ENCODE peak calls at places on chromosome 17, in five cellular contexts. One of them, this sample, is unnamed.

GRCh38 chr17:2253768-2254406 is 49.7 kb downstream of the SMG6 start:
- DNase-seq in Kasumi-1: no peak
- DNase-seq in activated CD4-positive, alpha-beta T cell treated with anti-CD3 and anti-CD28 coated beads, Interleukin-2, amount 10 ng/mL, durations not matched to agents 7 days and 5 days: peak
- DNase-seq in activated T-cell treated with anti-CD3 and anti-CD28 coated beads, Interleukin-2, amount 50 U/mL, for 1 hour: no peak
- DNase-seq in stimulated activated CD4-positive, alpha-beta T cell treated with anti-CD3 and anti-CD28 coated beads, Interleukin-4, amount 100 ng/mL, for 1 hour: no peak
- DNase-seq in this sample: no peak

GRCh38 chr17:47388825-47389224 is 65.1 kb downstream of the EFCAB13 start:
- DNase-seq in Kasumi-1: no peak
- DNase-seq in activated CD4-positive, alpha-beta T cell treated with anti-CD3 and anti-CD28 coated beads, Interleukin-2, amount 10 ng/mL, durations not matched to agents 7 days and 5 days: no peak
- DNase-seq in activated T-cell treated with anti-CD3 and anti-CD28 coated beads, Interleukin-2, amount 50 U/mL, for 1 hour: no peak
- DNase-seq in stimulated activated CD4-positive, alpha-beta T cell treated with anti-CD3 and anti-CD28 coated beads, Interleukin-4, amount 100 ng/mL, for 1 hour: no peak
- DNase-seq in this sample: no peak

GRCh38 chr17:61809816-61810392 is 53.4 kb downstream of the BRIP1 start:
- DNase-seq in Kasumi-1: peak
- DNase-seq in activated CD4-positive, alpha-beta T cell treated with anti-CD3 and anti-CD28 coated beads, Interleukin-2, amount 10 ng/mL, durations not matched to agents 7 days and 5 days: no peak
- DNase-seq in activated T-cell treated with anti-CD3 and anti-CD28 coated beads, Interleukin-2, amount 50 U/mL, for 1 hour: no peak
- DNase-seq in stimulated activated CD4-positive, alpha-beta T cell treated with anti-CD3 and anti-CD28 coated beads, Interleukin-4, amount 100 ng/mL, for 1 hour: no peak
- DNase-seq in this sample: no peak

GRCh38 chr17:2173005-2173404 is 118.1 kb downstream of the HIC1 start:
- DNase-seq in Kasumi-1: no peak
- DNase-seq in activated CD4-positive, alpha-beta T cell treated with anti-CD3 and anti-CD28 coated beads, Interleukin-2, amount 10 ng/mL, durations not matched to agents 7 days and 5 days: no peak
- DNase-seq in activated T-cell treated with anti-CD3 and anti-CD28 coated beads, Interleukin-2, amount 50 U/mL, for 1 hour: no peak
- DNase-seq in stimulated activated CD4-positive, alpha-beta T cell treated with anti-CD3 and anti-CD28 coated beads, Interleukin-4, amount 100 ng/mL, for 1 hour: no peak
- DNase-seq in this sample: no peak

GRCh38 chr17:60311936-60312335 is 80.0 kb downstream of the USP32 start:
- DNase-seq in Kasumi-1: no peak
- DNase-seq in activated CD4-positive, alpha-beta T cell treated with anti-CD3 and anti-CD28 coated beads, Interleukin-2, amount 10 ng/mL, durations not matched to agents 7 days and 5 days: no peak
- DNase-seq in activated T-cell treated with anti-CD3 and anti-CD28 coated beads, Interleukin-2, amount 50 U/mL, for 1 hour: no peak
- DNase-seq in stimulated activated CD4-positive, alpha-beta T cell treated with anti-CD3 and anti-CD28 coated beads, Interleukin-4, amount 100 ng/mL, for 1 hour: no peak
- DNase-seq in this sample: no peak

GRCh38 chr17:71460943-71461342 is 659.9 kb upstream of the SOX9 start:
- DNase-seq in Kasumi-1: peak
- DNase-seq in activated CD4-positive, alpha-beta T cell treated with anti-CD3 and anti-CD28 coated beads, Interleukin-2, amount 10 ng/mL, durations not matched to agents 7 days and 5 days: no peak
- DNase-seq in activated T-cell treated with anti-CD3 and anti-CD28 coated beads, Interleukin-2, amount 50 U/mL, for 1 hour: no peak
- DNase-seq in stimulated activated CD4-positive, alpha-beta T cell treated with anti-CD3 and anti-CD28 coated beads, Interleukin-4, amount 100 ng/mL, for 1 hour: no peak
- DNase-seq in this sample: no peak

GRCh38 chr17:75087558-75088453 is at the start of gene SLC16A5:
- DNase-seq in Kasumi-1: peak
- DNase-seq in activated CD4-positive, alpha-beta T cell treated with anti-CD3 and anti-CD28 coated beads, Interleukin-2, amount 10 ng/mL, durations not matched to agents 7 days and 5 days: peak
- DNase-seq in activated T-cell treated with anti-CD3 and anti-CD28 coated beads, Interleukin-2, amount 50 U/mL, for 1 hour: peak
- DNase-seq in stimulated activated CD4-positive, alpha-beta T cell treated with anti-CD3 and anti-CD28 coated beads, Interleukin-4, amount 100 ng/mL, for 1 hour: peak
- DNase-seq in this sample: peak

GRCh38 chr17:75557852-75558665 is 29.5 kb upstream of the MYO15B start:
- DNase-seq in Kasumi-1: no peak
- DNase-seq in activated CD4-positive, alpha-beta T cell treated with anti-CD3 and anti-CD28 coated beads, Interleukin-2, amount 10 ng/mL, durations not matched to agents 7 days and 5 days: no peak
- DNase-seq in activated T-cell treated with anti-CD3 and anti-CD28 coated beads, Interleukin-2, amount 50 U/mL, for 1 hour: no peak
- DNase-seq in stimulated activated CD4-positive, alpha-beta T cell treated with anti-CD3 and anti-CD28 coated beads, Interleukin-4, amount 100 ng/mL, for 1 hour: no peak
- DNase-seq in this sample: no peak

GRCh38 chr17:63714550-63715277 is 14.8 kb upstream of the LIMD2 start:
- DNase-seq in Kasumi-1: no peak
- DNase-seq in activated CD4-positive, alpha-beta T cell treated with anti-CD3 and anti-CD28 coated beads, Interleukin-2, amount 10 ng/mL, durations not matched to agents 7 days and 5 days: no peak
- DNase-seq in activated T-cell treated with anti-CD3 and anti-CD28 coated beads, Interleukin-2, amount 50 U/mL, for 1 hour: no peak
- DNase-seq in stimulated activated CD4-positive, alpha-beta T cell treated with anti-CD3 and anti-CD28 coated beads, Interleukin-4, amount 100 ng/mL, for 1 hour: no peak
- DNase-seq in this sample: no peak

GRCh38 chr17:528253-528652 is 175.6 kb upstream of the RPH3AL start:
- DNase-seq in Kasumi-1: no peak
- DNase-seq in activated CD4-positive, alpha-beta T cell treated with anti-CD3 and anti-CD28 coated beads, Interleukin-2, amount 10 ng/mL, durations not matched to agents 7 days and 5 days: no peak
- DNase-seq in activated T-cell treated with anti-CD3 and anti-CD28 coated beads, Interleukin-2, amount 50 U/mL, for 1 hour: no peak
- DNase-seq in stimulated activated CD4-positive, alpha-beta T cell treated with anti-CD3 and anti-CD28 coated beads, Interleukin-4, amount 100 ng/mL, for 1 hour: no peak
- DNase-seq in this sample: no peak

GRCh38 chr17:34371405-34371804 is 8.4 kb upstream of the CCL1 start:
- DNase-seq in Kasumi-1: no peak
- DNase-seq in activated CD4-positive, alpha-beta T cell treated with anti-CD3 and anti-CD28 coated beads, Interleukin-2, amount 10 ng/mL, durations not matched to agents 7 days and 5 days: no peak
- DNase-seq in activated T-cell treated with anti-CD3 and anti-CD28 coated beads, Interleukin-2, amount 50 U/mL, for 1 hour: no peak
- DNase-seq in stimulated activated CD4-positive, alpha-beta T cell treated with anti-CD3 and anti-CD28 coated beads, Interleukin-4, amount 100 ng/mL, for 1 hour: no peak
- DNase-seq in this sample: no peak

GRCh38 chr17:43665038-43665386 is 3.3 kb upstream of the MEOX1 start:
- DNase-seq in Kasumi-1: no peak
- DNase-seq in activated CD4-positive, alpha-beta T cell treated with anti-CD3 and anti-CD28 coated beads, Interleukin-2, amount 10 ng/mL, durations not matched to agents 7 days and 5 days: no peak
- DNase-seq in activated T-cell treated with anti-CD3 and anti-CD28 coated beads, Interleukin-2, amount 50 U/mL, for 1 hour: no peak
- DNase-seq in stimulated activated CD4-positive, alpha-beta T cell treated with anti-CD3 and anti-CD28 coated beads, Interleukin-4, amount 100 ng/mL, for 1 hour: no peak
- DNase-seq in this sample: no peak

GRCh38 chr17:29112780-29113295 is 67.4 kb downstream of the MYO18A start:
- DNase-seq in Kasumi-1: no peak
- DNase-seq in activated CD4-positive, alpha-beta T cell treated with anti-CD3 and anti-CD28 coated beads, Interleukin-2, amount 10 ng/mL, durations not matched to agents 7 days and 5 days: no peak
- DNase-seq in activated T-cell treated with anti-CD3 and anti-CD28 coated beads, Interleukin-2, amount 50 U/mL, for 1 hour: no peak
- DNase-seq in stimulated activated CD4-positive, alpha-beta T cell treated with anti-CD3 and anti-CD28 coated beads, Interleukin-4, amount 100 ng/mL, for 1 hour: no peak
- DNase-seq in this sample: no peak

GRCh38 chr17:67156269-67157199 is 88.5 kb downstream of the HELZ start:
- DNase-seq in Kasumi-1: peak
- DNase-seq in activated CD4-positive, alpha-beta T cell treated with anti-CD3 and anti-CD28 coated beads, Interleukin-2, amount 10 ng/mL, durations not matched to agents 7 days and 5 days: no peak
- DNase-seq in activated T-cell treated with anti-CD3 and anti-CD28 coated beads, Interleukin-2, amount 50 U/mL, for 1 hour: no peak
- DNase-seq in stimulated activated CD4-positive, alpha-beta T cell treated with anti-CD3 and anti-CD28 coated beads, Interleukin-4, amount 100 ng/mL, for 1 hour: no peak
- DNase-seq in this sample: no peak

GRCh38 chr17:77596491-77597420 is 361.7 kb upstream of the TNRC6C start:
- DNase-seq in Kasumi-1: no peak
- DNase-seq in activated CD4-positive, alpha-beta T cell treated with anti-CD3 and anti-CD28 coated beads, Interleukin-2, amount 10 ng/mL, durations not matched to agents 7 days and 5 days: no peak
- DNase-seq in activated T-cell treated with anti-CD3 and anti-CD28 coated beads, Interleukin-2, amount 50 U/mL, for 1 hour: no peak
- DNase-seq in stimulated activated CD4-positive, alpha-beta T cell treated with anti-CD3 and anti-CD28 coated beads, Interleukin-4, amount 100 ng/mL, for 1 hour: no peak
- DNase-seq in this sample: no peak

GRCh38 chr17:41518789-41519449 is at the start of gene KRT15:
- DNase-seq in Kasumi-1: no peak
- DNase-seq in activated CD4-positive, alpha-beta T cell treated with anti-CD3 and anti-CD28 coated beads, Interleukin-2, amount 10 ng/mL, durations not matched to agents 7 days and 5 days: no peak
- DNase-seq in activated T-cell treated with anti-CD3 and anti-CD28 coated beads, Interleukin-2, amount 50 U/mL, for 1 hour: no peak
- DNase-seq in stimulated activated CD4-positive, alpha-beta T cell treated with anti-CD3 and anti-CD28 coated beads, Interleukin-4, amount 100 ng/mL, for 1 hour: no peak
- DNase-seq in this sample: no peak

GRCh38 chr17:54967621-54968258 is 714 bp downstream of the COX11 start:
- DNase-seq in Kasumi-1: peak
- DNase-seq in activated CD4-positive, alpha-beta T cell treated with anti-CD3 and anti-CD28 coated beads, Interleukin-2, amount 10 ng/mL, durations not matched to agents 7 days and 5 days: no peak
- DNase-seq in activated T-cell treated with anti-CD3 and anti-CD28 coated beads, Interleukin-2, amount 50 U/mL, for 1 hour: peak
- DNase-seq in stimulated activated CD4-positive, alpha-beta T cell treated with anti-CD3 and anti-CD28 coated beads, Interleukin-4, amount 100 ng/mL, for 1 hour: no peak
- DNase-seq in this sample: no peak

GRCh38 chr17:37056622-37057021 is 107.9 kb downstream of the AATF start:
- DNase-seq in Kasumi-1: no peak
- DNase-seq in activated CD4-positive, alpha-beta T cell treated with anti-CD3 and anti-CD28 coated beads, Interleukin-2, amount 10 ng/mL, durations not matched to agents 7 days and 5 days: no peak
- DNase-seq in activated T-cell treated with anti-CD3 and anti-CD28 coated beads, Interleukin-2, amount 50 U/mL, for 1 hour: no peak
- DNase-seq in stimulated activated CD4-positive, alpha-beta T cell treated with anti-CD3 and anti-CD28 coated beads, Interleukin-4, amount 100 ng/mL, for 1 hour: no peak
- DNase-seq in this sample: no peak

GRCh38 chr17:55731586-55732250 is 9.1 kb upstream of the TMEM100 start:
- DNase-seq in Kasumi-1: no peak
- DNase-seq in activated CD4-positive, alpha-beta T cell treated with anti-CD3 and anti-CD28 coated beads, Interleukin-2, amount 10 ng/mL, durations not matched to agents 7 days and 5 days: no peak
- DNase-seq in activated T-cell treated with anti-CD3 and anti-CD28 coated beads, Interleukin-2, amount 50 U/mL, for 1 hour: no peak
- DNase-seq in stimulated activated CD4-positive, alpha-beta T cell treated with anti-CD3 and anti-CD28 coated beads, Interleukin-4, amount 100 ng/mL, for 1 hour: no peak
- DNase-seq in this sample: no peak

GRCh38 chr17:79547586-79547985 is 63.3 kb downstream of the RBFOX3 start:
- DNase-seq in Kasumi-1: no peak
- DNase-seq in activated CD4-positive, alpha-beta T cell treated with anti-CD3 and anti-CD28 coated beads, Interleukin-2, amount 10 ng/mL, durations not matched to agents 7 days and 5 days: no peak
- DNase-seq in activated T-cell treated with anti-CD3 and anti-CD28 coated beads, Interleukin-2, amount 50 U/mL, for 1 hour: no peak
- DNase-seq in stimulated activated CD4-positive, alpha-beta T cell treated with anti-CD3 and anti-CD28 coated beads, Interleukin-4, amount 100 ng/mL, for 1 hour: no peak
- DNase-seq in this sample: no peak

GRCh38 chr17:74877592-74878543 is 5.1 kb upstream of the FDXR start:
- DNase-seq in Kasumi-1: no peak
- DNase-seq in activated CD4-positive, alpha-beta T cell treated with anti-CD3 and anti-CD28 coated beads, Interleukin-2, amount 10 ng/mL, durations not matched to agents 7 days and 5 days: no peak
- DNase-seq in activated T-cell treated with anti-CD3 and anti-CD28 coated beads, Interleukin-2, amount 50 U/mL, for 1 hour: no peak
- DNase-seq in stimulated activated CD4-positive, alpha-beta T cell treated with anti-CD3 and anti-CD28 coated beads, Interleukin-4, amount 100 ng/mL, for 1 hour: no peak
- DNase-seq in this sample: no peak

GRCh38 chr17:34146440-34147043 is 108.5 kb upstream of the CCL2 start:
- DNase-seq in Kasumi-1: no peak
- DNase-seq in activated CD4-positive, alpha-beta T cell treated with anti-CD3 and anti-CD28 coated beads, Interleukin-2, amount 10 ng/mL, durations not matched to agents 7 days and 5 days: peak
- DNase-seq in activated T-cell treated with anti-CD3 and anti-CD28 coated beads, Interleukin-2, amount 50 U/mL, for 1 hour: peak
- DNase-seq in stimulated activated CD4-positive, alpha-beta T cell treated with anti-CD3 and anti-CD28 coated beads, Interleukin-4, amount 100 ng/mL, for 1 hour: peak
- DNase-seq in this sample: no peak

This sample was measured in T-helper 22 cell.